ENCODE peak calls at places on chromosome 22, in nine cellular contexts. D, G, N, A, L, Y, B, U and V are unnamed samples.

GRCh38 chr22:32951807-32952153 is 106.4 kb downstream of the SYN3 start:
- DNase-seq in D (no peak), G (peak; percentile 61), N (peak; percentile 71), A (no peak), L (peak; percentile 16), Y (no peak), B (no peak), U (no peak), V (no peak)

GRCh38 chr22:22047266-22047665 is 64.7 kb upstream of the TOP3B start:
- DNase-seq in D (no peak), G (no peak), N (no peak), A (no peak), L (no peak), Y (no peak), B (no peak), U (no peak), V (no peak)

GRCh38 chr22:45722006-45722405 is 50.4 kb downstream of the ATXN10 start:
- DNase-seq in D (no peak), G (no peak), N (no peak), A (no peak), L (no peak), Y (no peak), B (no peak), U (no peak), V (no peak)

GRCh38 chr22:41964106-41964494 is 5.1 kb upstream of the SEPTIN3 start:
- DNase-seq in D (no peak), G (no peak), N (no peak), A (no peak), L (no peak), Y (no peak), B (no peak), U (no peak), V (no peak)

GRCh38 chr22:45413013-45413367 is 409 bp downstream of the SMC1B start:
- DNase-seq in D (no peak), G (no peak), N (no peak), A (no peak), L (no peak), Y (no peak), B (no peak), U (no peak), V (peak; percentile 95)

GRCh38 chr22:22578702-22579424 is 19.8 kb upstream of the PRAME start:
- DNase-seq in D (peak; percentile 67), G (no peak), N (peak; percentile 40), A (peak; percentile 41), L (no peak), Y (no peak), B (no peak), U (no peak), V (no peak)

GRCh38 chr22:27966168-27967064 is 47.4 kb upstream of the PITPNB start:
- DNase-seq in D (no peak), G (no peak), N (no peak), A (no peak), L (no peak), Y (no peak), B (no peak), U (no peak), V (no peak)

GRCh38 chr22:44188986-44189630 is 8.4 kb downstream of the PARVG start:
- DNase-seq in D (no peak), G (no peak), N (no peak), A (no peak), L (no peak), Y (no peak), B (no peak), U (no peak), V (no peak)

GRCh38 chr22:45472426-45472825 is 30.3 kb upstream of the FBLN1 start:
- DNase-seq in D (no peak), G (no peak), N (no peak), A (no peak), L (no peak), Y (no peak), B (no peak), U (no peak), V (peak; percentile 0)

GRCh38 chr22:30855677-30856518 is 112.7 kb downstream of the MORC2 start:
- DNase-seq in D (no peak), G (no peak), N (no peak), A (no peak), L (no peak), Y (no peak), B (no peak), U (no peak), V (no peak)

GRCh38 chr22:26890870-26891269 is 233.5 kb downstream of the MIAT start:
- DNase-seq in D (no peak), G (no peak), N (no peak), A (no peak), L (no peak), Y (no peak), B (no peak), U (no peak), V (no peak)
- TF ChIP-seq CTCF in D (no peak), G (no peak), N (no peak), A (no peak), L (no peak), Y (no peak), B (peak; percentile 14), U (no peak), V (peak; percentile 51)

DNA sequence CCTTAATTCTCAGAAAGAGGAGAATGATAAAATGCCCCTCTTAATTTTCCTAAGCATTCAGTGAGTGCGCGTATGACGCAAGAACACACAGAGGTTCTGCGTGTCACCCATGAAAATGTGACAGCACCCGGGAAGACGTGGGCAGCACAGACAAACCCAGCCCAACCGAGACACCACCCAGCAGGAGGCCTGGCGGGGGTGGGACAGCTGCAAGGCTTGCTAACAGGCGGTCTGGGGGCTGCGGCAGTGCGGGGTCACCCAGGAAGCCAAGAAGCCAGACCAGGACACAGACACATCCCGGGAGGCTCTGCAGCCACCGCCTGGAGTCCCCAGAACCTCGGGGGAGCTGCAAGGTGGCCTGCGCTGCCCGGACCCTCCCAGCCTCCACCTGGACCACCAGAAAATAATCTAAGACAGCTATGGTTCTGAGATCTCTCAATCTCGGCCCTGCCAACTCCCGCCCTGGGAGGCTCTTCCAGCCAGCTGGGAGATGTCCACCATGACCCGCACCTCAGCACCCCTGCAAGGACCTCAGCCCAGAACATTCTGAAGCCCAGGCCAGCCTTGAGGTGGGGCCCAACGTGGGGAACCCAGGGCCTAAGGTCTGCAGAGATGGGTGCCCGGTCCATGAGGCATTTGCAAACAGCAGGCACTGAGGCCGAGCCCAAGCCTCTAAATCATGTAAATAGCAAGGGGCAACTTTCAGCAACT is 47.2 kb downstream of the BRD1 start:
- DNase-seq in D (peak; percentile 92), G (peak; percentile 49), N (peak; percentile 14), A (no peak), L (no peak), Y (no peak), B (no peak), U (no peak), V (peak; percentile 90)
- TF ChIP-seq CTCF in D (no peak), G (no peak), N (no peak), A (no peak), L (no peak), Y (no peak), B (no peak), U (no peak), V (no peak)

DNA sequence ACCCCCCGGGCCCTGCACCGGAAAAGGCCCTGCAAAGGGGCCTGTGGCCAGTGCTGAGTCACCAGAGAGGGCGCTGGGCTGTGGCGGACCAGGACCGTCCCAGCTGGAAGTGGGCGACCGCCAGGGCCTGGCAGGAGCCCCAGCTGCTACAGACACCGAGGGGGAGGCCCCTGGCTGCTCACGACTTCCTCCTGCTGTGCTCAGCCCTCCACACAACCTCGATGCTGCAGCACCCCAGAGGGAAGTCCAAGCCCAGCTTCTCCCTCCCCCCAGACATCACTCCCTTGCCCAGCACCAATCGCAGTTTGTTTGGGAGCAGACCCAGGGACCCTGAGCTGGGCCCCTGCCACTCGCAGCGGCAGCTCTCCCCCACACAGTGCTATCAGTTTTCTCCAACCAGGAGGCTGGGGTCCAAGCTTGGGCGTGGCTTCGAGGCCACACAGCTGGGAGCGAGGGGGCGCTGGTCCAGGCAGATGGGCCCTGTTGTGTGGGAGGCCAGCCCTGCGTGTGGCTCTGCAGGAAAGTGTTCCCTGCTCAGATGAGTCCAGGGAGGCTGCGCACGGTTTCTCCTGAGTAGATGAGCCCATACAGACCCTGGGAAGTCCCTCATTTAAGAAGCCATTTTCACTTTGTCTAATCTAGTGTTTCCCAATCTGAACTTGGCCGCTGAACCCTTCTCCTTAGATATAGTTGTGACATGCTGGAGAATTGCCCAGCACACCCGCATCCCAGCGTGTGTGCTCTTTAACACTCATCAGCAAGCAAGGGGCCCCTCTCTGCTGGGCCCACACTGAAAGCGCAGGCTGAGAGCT is 5.6 kb upstream of the SH3BP1 start:
- DNase-seq in D (peak; percentile 99), G (peak; percentile 94), N (peak; percentile 90), A (peak; percentile 80), L (peak; percentile 59), Y (peak; percentile 89), B (peak; percentile 69), U (peak; percentile 72), V (no peak)
- TF ChIP-seq CTCF in D (peak; percentile 23), G (no peak), N (peak; percentile 37), A (peak; percentile 39), L (no peak), Y (peak; percentile 11), B (no peak), U (no peak), V (peak; percentile 65)

GRCh38 chr22:35354068-35354467 is 26.8 kb upstream of the HMOX1 start:
- DNase-seq in D (no peak), G (no peak), N (no peak), A (no peak), L (no peak), Y (no peak), B (no peak), U (no peak), V (no peak)

GRCh38 chr22:35353318-35353717 is 27.6 kb upstream of the HMOX1 start:
- DNase-seq in D (no peak), G (no peak), N (peak; percentile 42), A (no peak), L (no peak), Y (peak; percentile 67), B (no peak), U (no peak), V (no peak)

GRCh38 chr22:35349704-35350538 is 31.0 kb upstream of the HMOX1 start:
- DNase-seq in D (no peak), G (no peak), N (no peak), A (peak; percentile 43), L (peak; percentile 33), Y (peak; percentile 36), B (no peak), U (no peak), V (no peak)

GRCh38 chr22:35350539-35351503 is 30.1 kb upstream of the HMOX1 start:
- DNase-seq in D (peak; percentile 89), G (peak; percentile 97), N (peak; percentile 91), A (peak; percentile 93), L (peak; percentile 94), Y (peak; percentile 95), B (peak; percentile 91), U (peak; percentile 84), V (no peak)

DNA sequence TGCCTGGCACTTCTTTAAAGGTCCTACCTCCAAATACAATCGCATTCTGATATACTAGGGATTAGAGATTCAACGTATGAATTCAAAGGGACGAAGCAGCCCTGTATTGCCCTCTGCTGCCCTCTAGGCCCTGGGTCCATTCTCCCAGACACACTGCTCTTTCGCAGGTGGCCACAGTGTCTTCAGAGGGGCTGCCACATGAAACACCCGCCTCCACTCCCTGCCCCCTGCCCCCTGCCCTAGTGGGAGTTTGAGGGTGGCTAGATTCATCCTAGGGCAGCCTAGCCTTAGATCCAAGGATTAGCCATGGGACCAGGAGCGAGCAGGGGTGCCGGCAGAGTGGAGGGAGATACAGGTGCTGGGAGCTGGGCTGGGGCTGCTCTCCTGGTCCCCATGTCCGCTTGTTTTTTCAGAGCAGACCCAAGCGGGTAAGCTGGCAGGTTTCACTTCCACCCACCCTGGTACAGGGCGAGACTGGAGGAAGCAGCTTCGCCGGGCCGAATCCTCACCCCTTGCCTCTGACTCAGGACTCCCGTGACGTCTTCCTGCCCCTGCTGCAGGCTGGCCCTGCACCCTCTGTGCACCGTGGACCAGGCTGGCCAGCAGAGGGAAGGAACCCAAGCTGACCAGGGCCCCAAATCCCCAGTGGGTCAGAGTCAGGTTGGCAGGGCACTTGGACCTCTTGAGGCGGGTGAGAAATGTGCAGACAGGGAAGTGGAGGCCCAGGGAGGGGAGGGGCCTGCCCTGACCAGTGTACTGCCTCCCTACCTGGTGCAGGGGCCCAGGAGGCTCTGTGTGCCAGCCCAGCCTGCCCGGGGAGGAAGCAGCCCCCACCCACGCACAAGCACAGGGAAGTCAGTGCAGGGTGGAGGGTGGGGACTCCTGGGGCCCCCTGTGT is 28.4 kb upstream of the HMOX1 start:
- DNase-seq in D (peak; percentile 46), G (peak; percentile 81), N (peak; percentile 74), A (peak; percentile 52), L (peak; percentile 70), Y (peak; percentile 92), B (peak; percentile 21), U (peak; percentile 59), V (no peak)
- TF ChIP-seq CTCF in D (peak; percentile 57), G (peak; percentile 17), N (no peak), A (peak; percentile 46), L (no peak), Y (peak; percentile 37), B (peak; percentile 20), U (no peak), V (no peak)